ENCODE peak calls at places on chromosomes 7 and 10, in four cellular contexts. P is neural progenitor cell, V is D721Med, S is spleen. X is an unnamed sample.

GRCh38 chr10:102280397-102281015 is 35.2 kb downstream of the GBF1 start:
- DNase-seq in S (no peak), V (no peak), P (no peak), X (no peak)

GRCh38 chr7:27101906-27102577 is 441 bp downstream of the HOXA2 start:
- DNase-seq in P (peak; percentile 59), V (no peak), S (no peak), X (no peak)

GRCh38 chr7:33986456-33986855 is 81.1 kb downstream of the BMPER start:
- DNase-seq in P (no peak), V (no peak), S (no peak), X (no peak)

GRCh38 chr10:17993361-17993760 is 41.6 kb downstream of the SLC39A12 start:
- DNase-seq in P (no peak), V (no peak), S (no peak), X (no peak)

GRCh38 chr10:5987747-5988146 is 10.4 kb upstream of the IL15RA start:
- DNase-seq in V (no peak), S (no peak), P (no peak), X (peak; percentile 82)

GRCh38 chr10:112546474-112546873 is 99.5 kb downstream of the VTI1A start:
- DNase-seq in S (no peak), V (no peak), P (no peak), X (no peak)

GRCh38 chr10:80454526-80455460 is 683 bp downstream of the TSPAN14 start:
- DNase-seq in P (peak; percentile 56), V (no peak), S (peak; percentile 92), X (peak; percentile 92)

GRCh38 chr10:115951242-115951641 is 321.8 kb downstream of the GFRA1 start:
- DNase-seq in S (no peak), V (no peak), P (no peak), X (no peak)

GRCh38 chr7:123096434-123096833 is 100.9 kb upstream of the TAS2R16 start:
- DNase-seq in V (no peak), P (no peak), S (no peak), X (no peak)

GRCh38 chr7:77908664-77909063 is 110.1 kb downstream of the PHTF2 start:
- DNase-seq in V (no peak), S (no peak), P (no peak), X (no peak)

GRCh38 chr10:27197980-27198645 is 42.5 kb downstream of the ACBD5 start:
- DNase-seq in S (no peak), V (no peak), P (no peak), X (no peak)

GRCh38 chr7:132428247-132428919 is 147.9 kb downstream of the PLXNA4 start:
- DNase-seq in P (no peak), S (peak; percentile 39), V (no peak), X (no peak)

GRCh38 chr10:57979466-57979865 is 288.2 kb downstream of the IPMK start:
- DNase-seq in P (no peak), S (no peak), V (no peak), X (no peak)

GRCh38 chr7:47452715-47453092 is 129.2 kb downstream of the TNS3 start:
- DNase-seq in S (no peak), P (no peak), V (no peak), X (no peak)

GRCh38 chr7:52838981-52839411 is 196.4 kb upstream of the POM121L12 start:
- DNase-seq in P (no peak), V (no peak), S (no peak), X (no peak)

GRCh38 chr10:55500931-55501559 is 700.0 kb upstream of the PCDH15 start:
- DNase-seq in V (no peak), S (no peak), P (peak; percentile 62), X (no peak)

GRCh38 chr10:15461353-15462108 is 90.4 kb upstream of the FAM171A1 start:
- DNase-seq in S (no peak), P (no peak), V (no peak), X (no peak)

GRCh38 chr7:7565746-7566650 is 686 bp upstream of the MIOS start:
- DNase-seq in V (no peak), P (no peak), S (peak; percentile 81), X (no peak)

GRCh38 chr7:42155836-42156540 is 81.0 kb downstream of the GLI3 start:
- DNase-seq in S (no peak), P (no peak), V (no peak), X (no peak)

GRCh38 chr7:156014808-156015207 is 202.5 kb upstream of the SHH start:
- DNase-seq in P (no peak), S (no peak), V (no peak), X (no peak)

GRCh38 chr7:141709318-141709717 is 1.2 kb downstream of the WEE2 start:
- DNase-seq in V (no peak), S (no peak), P (no peak), X (no peak)

GRCh38 chr7:33425385-33425784 is 296.0 kb downstream of the BBS9 start:
- DNase-seq in S (peak; percentile 30), V (no peak), P (no peak), X (no peak)

GRCh38 chr10:3898821-3899220 is 113.8 kb upstream of the KLF6 start:
- DNase-seq in V (no peak), S (no peak), P (no peak), X (no peak)

GRCh38 chr7:151599401-151600227 is 79.9 kb upstream of the RHEB start:
- DNase-seq in V (no peak), S (no peak), P (no peak), X (no peak)

GRCh38 chr10:88979153-88979562 is 11.4 kb upstream of the FAS start:
- DNase-seq in S (no peak), P (peak; percentile 18), V (no peak), X (no peak)

GRCh38 chr10:102713814-102714620 is at the start of gene ARL3:
- DNase-seq in S (peak; percentile 100), V (peak; percentile 90), P (peak; percentile 100), X (peak; percentile 99)

GRCh38 chr7:26549281-26549943 is 257.8 kb downstream of the SNX10 start:
- DNase-seq in V (no peak), P (no peak), S (peak; percentile 73), X (no peak)

GRCh38 chr10:5895365-5895764 is 5.3 kb downstream of the FBH1 start:
- DNase-seq in P (no peak), S (no peak), V (no peak), X (no peak)

GRCh38 chr7:155322530-155322929 is 24.9 kb downstream of the INSIG1 start:
- DNase-seq in P (no peak), S (no peak), V (no peak), X (peak; percentile 60)

GRCh38 chr7:20783716-20784310 is 2.9 kb downstream of the SP8 start:
- DNase-seq in P (peak; percentile 70), V (no peak), S (no peak), X (peak; percentile 85)
- TF ChIP-seq CTCF in P (peak; percentile 22), V (peak; percentile 8), S (no peak), X (no peak)

GRCh38 chr7:130940326-130940725 is 206.3 kb upstream of the KLF14 start:
- DNase-seq in V (no peak), P (no peak), S (no peak), X (no peak)

GRCh38 chr7:130940907-130941306 is 206.9 kb upstream of the KLF14 start:
- DNase-seq in V (no peak), P (no peak), S (peak; percentile 54), X (no peak)

GRCh38 chr7:130938661-130939060 is 204.7 kb upstream of the KLF14 start:
- DNase-seq in V (no peak), S (no peak), P (no peak), X (no peak)

GRCh38 chr7:130937830-130938229 is 203.8 kb upstream of the KLF14 start:
- DNase-seq in V (no peak), S (no peak), P (no peak), X (no peak)

GRCh38 chr7:130939285-130940095 is 205.5 kb upstream of the KLF14 start:
- DNase-seq in V (no peak), S (no peak), P (peak; percentile 53), X (no peak)
- TF ChIP-seq CTCF in V (no peak), S (no peak), P (no peak), X (no peak)

GRCh38 chr10:110919349-110919931 is at the start of gene SHOC2:
- DNase-seq in S (peak; percentile 100), P (peak; percentile 100), V (no peak), X (no peak)
- TF ChIP-seq CTCF in S (no peak), P (peak; percentile 32), V (no peak), X (no peak)

GRCh38 chr10:63699785-63700184 is 178.6 kb downstream of the REEP3 start:
- DNase-seq in V (no peak), P (no peak), S (no peak), X (no peak)

GRCh38 chr10:63697956-63698814 is 177.0 kb downstream of the REEP3 start:
- DNase-seq in S (no peak), V (no peak), P (no peak), X (no peak)

GRCh38 chr10:63700209-63700934 is 179.2 kb downstream of the REEP3 start:
- DNase-seq in S (no peak), V (no peak), P (no peak), X (no peak)

GRCh38 chr10:63700935-63701263 is 179.7 kb downstream of the REEP3 start:
- DNase-seq in P (no peak), S (no peak), V (no peak), X (no peak)

DNA sequence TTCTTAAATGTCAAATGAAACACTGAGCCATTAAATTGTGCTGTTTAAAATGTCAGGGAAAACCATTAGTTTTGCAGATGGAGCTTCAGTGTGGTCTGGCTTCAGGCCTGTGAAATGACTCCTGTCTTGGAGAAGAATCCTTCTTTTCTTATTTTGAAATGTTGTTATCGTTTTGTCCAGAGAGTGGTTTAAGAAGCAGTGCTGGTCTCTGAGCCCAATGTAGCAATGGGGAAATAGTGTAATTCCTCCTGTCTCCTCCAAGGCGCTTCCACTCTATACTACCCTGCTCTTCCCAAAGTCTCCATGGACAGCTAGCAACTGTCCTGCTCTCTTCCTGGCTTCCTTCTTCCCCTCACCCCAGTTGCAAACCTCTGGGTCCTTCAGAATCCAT is 177.6 kb downstream of the REEP3 start:
- DNase-seq in S (no peak), P (no peak), V (no peak), X (no peak)
- TF ChIP-seq CTCF in S (no peak), P (no peak), V (no peak), X (no peak)

GRCh38 chr10:79067241-79068202 is 1.2 kb upstream of the ZMIZ1 start:
- DNase-seq in V (peak; percentile 83), P (peak; percentile 97), S (peak; percentile 96), X (peak; percentile 84)
- TF ChIP-seq CTCF in V (peak; percentile 23), P (peak; percentile 45), S (no peak), X (no peak)

DNA sequence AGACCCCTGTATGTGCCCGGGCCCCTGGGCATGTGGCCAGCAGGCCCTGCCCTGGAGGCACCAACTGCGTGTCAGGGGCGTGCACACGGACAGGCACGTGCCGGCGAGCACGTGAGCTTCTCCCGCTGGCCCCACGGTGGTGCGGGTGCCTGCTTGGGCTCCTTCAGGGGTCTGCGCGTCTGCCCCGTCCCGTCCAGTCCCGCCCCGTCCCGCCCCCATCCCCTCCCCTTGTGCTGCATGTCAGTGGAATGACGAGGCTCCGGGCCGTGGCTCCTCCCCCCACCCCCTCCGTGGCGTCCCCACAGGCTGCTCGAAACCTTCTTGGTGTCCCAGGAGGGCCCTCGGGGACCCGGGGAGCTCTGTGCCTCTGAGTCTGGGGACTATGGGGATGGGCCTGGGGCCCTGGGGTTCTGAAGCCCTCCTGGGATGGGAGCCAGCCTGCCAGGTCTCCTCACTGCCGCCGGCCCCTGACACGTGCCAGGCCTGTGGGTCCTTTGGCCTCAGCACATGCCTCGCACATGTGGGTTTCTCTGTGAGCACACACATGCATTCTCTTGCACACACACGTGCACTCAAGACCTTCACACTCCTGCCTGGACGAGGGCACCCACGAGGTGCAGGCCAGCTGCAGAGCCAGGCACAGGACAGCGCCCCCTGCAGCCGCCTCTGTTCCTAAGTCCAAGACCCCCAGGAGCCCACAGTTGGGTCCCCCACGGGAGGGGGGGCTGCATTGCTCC is 27.5 kb upstream of the AMZ1 start:
- DNase-seq in P (peak; percentile 41), V (no peak), S (peak; percentile 63), X (no peak)
- TF ChIP-seq CTCF in P (peak; percentile 54), V (no peak), S (no peak), X (no peak)